ENCODE peak calls at places on chromosome 5, in four cellular contexts. H is IMR-90, O is H9, L is H1. N is an unnamed sample.

GRCh38 chr5:40022057-40022456 is 597.3 kb upstream of the DAB2 start:
- DNase-seq in H (no peak), O (no peak), L (no peak), N (no peak)

GRCh38 chr5:39783756-39784421 is 359.1 kb upstream of the DAB2 start:
- DNase-seq in H (peak; percentile 66), O (no peak), L (no peak), N (no peak)

GRCh38 chr5:149790276-149790675 is 60.2 kb downstream of the PPARGC1B start:
- DNase-seq in H (no peak), O (no peak), L (no peak), N (no peak)

GRCh38 chr5:62214701-62215100 is 91.3 kb upstream of the KIF2A start:
- DNase-seq in H (no peak), O (no peak), L (no peak), N (no peak)

GRCh38 chr5:157747766-157748700 is 4.5 kb downstream of the LSM11 start:
- DNase-seq in H (no peak), O (no peak), L (no peak), N (no peak)

GRCh38 chr5:134508521-134509195 is 16.8 kb upstream of the JADE2 start:
- DNase-seq in H (no peak), O (no peak), L (peak; percentile 48), N (no peak)

GRCh38 chr5:157076558-157076957 is 17.6 kb upstream of the HAVCR1 start:
- DNase-seq in H (peak; percentile 45), O (no peak), L (no peak), N (no peak)

GRCh38 chr5:124923131-124923530 is 176.7 kb upstream of the ZNF608 start:
- DNase-seq in H (peak; percentile 24), O (no peak), L (no peak), N (no peak)

GRCh38 chr5:178191661-178192060 is 4.5 kb upstream of the GMCL2 start:
- DNase-seq in H (no peak), O (no peak), L (no peak), N (no peak)

GRCh38 chr5:121350493-121350892 is 501.2 kb upstream of the FTMT start:
- DNase-seq in H (no peak), O (no peak), L (no peak), N (no peak)

GRCh38 chr5:179536676-179537075 is 13.7 kb upstream of the RUFY1 start:
- DNase-seq in H (no peak), O (no peak), L (no peak), N (no peak)

GRCh38 chr5:24643880-24644279 is 898 bp downstream of the CDH10 start:
- DNase-seq in H (no peak), O (no peak), L (no peak), N (no peak)

GRCh38 chr5:41637869-41638268 is 127.5 kb upstream of the PLCXD3 start:
- DNase-seq in H (no peak), O (no peak), L (no peak), N (peak; percentile 52)

GRCh38 chr5:19859020-19859419 is 129.0 kb downstream of the CDH18 start:
- DNase-seq in H (no peak), O (no peak), L (no peak), N (no peak)

GRCh38 chr5:56676091-56676768 is 139.1 kb upstream of the MAP3K1 start:
- DNase-seq in H (no peak), O (no peak), L (no peak), N (no peak)

GRCh38 chr5:140182803-140183367 is 7.9 kb downstream of the CYSTM1 start:
- DNase-seq in H (peak; percentile 44), O (peak; percentile 39), L (no peak), N (peak; percentile 77)

GRCh38 chr5:25662610-25663009 is 1017.8 kb upstream of the CDH10 start:
- DNase-seq in H (no peak), O (no peak), L (no peak), N (no peak)

GRCh38 chr5:138339086-138339456 is 1.0 kb downstream of the FAM53C start:
- DNase-seq in H (no peak), O (no peak), L (no peak), N (peak; percentile 58)

GRCh38 chr5:88203977-88204735 is 64.5 kb downstream of the TMEM161B start:
- DNase-seq in H (peak; percentile 6), O (no peak), L (no peak), N (peak; percentile 4)

GRCh38 chr5:118793091-118793490 is 195.3 kb downstream of the DTWD2 start:
- DNase-seq in H (no peak), O (no peak), L (no peak), N (no peak)

GRCh38 chr5:74641014-74641777 is 668 bp upstream of the ENC1 start:
- DNase-seq in H (peak; percentile 64), O (peak; percentile 84), L (peak; percentile 77), N (peak; percentile 86)

GRCh38 chr5:108561416-108562204 is 179.7 kb upstream of the FBXL17 start:
- DNase-seq in H (peak; percentile 30), O (peak; percentile 52), L (no peak), N (no peak)

GRCh38 chr5:119328753-119329602 is 26.8 kb upstream of the TNFAIP8 start:
- DNase-seq in H (peak; percentile 87), O (no peak), L (no peak), N (peak; percentile 36)

GRCh38 chr5:31844615-31845345 is 205.8 kb downstream of the PDZD2 start:
- DNase-seq in H (no peak), O (no peak), L (no peak), N (no peak)
- H3K56ac ChIP-seq in H (no peak overlapping the region), O (no peak overlapping the region), L (no peak overlapping the region), N (no peak overlapping the region)

GRCh38 chr5:181219262-181220177 is 3.6 kb upstream of the TRIM41 start:
- DNase-seq in H (no peak), O (peak; percentile 44), L (no peak), N (no peak)
- H2AK5ac ChIP-seq in H (no peak overlapping the region), O (no peak overlapping the region), L (no peak overlapping the region), N (no peak overlapping the region)

GRCh38 chr5:117463836-117464235 is 889.2 kb upstream of the SEMA6A start:
- DNase-seq in H (no peak), O (no peak), L (no peak), N (no peak)
- H3K56ac ChIP-seq in H (no peak overlapping the region), O (no peak overlapping the region), L (no peak overlapping the region), N (no peak overlapping the region)

GRCh38 chr5:132736853-132737833 is at the start of gene KIF3A:
- DNase-seq in H (peak; percentile 91), O (peak; percentile 99), L (peak; percentile 98), N (peak; percentile 98)
- H2AK5ac ChIP-seq in H (no peak within 1 kb of the TSS), O (no peak within 1 kb of the TSS), L (no peak within 1 kb of the TSS), N (no peak within 1 kb of the TSS)

GRCh38 chr5:93246093-93246855 is 334.7 kb downstream of the NR2F1-AS1 start:
- DNase-seq in H (peak; percentile 47), O (no peak), L (no peak), N (peak; percentile 62)
- H3K56ac ChIP-seq in H (no peak overlapping the region), O (no peak overlapping the region), L (no peak overlapping the region), N (no peak overlapping the region)

GRCh38 chr5:16456103-16456832 is 9.3 kb downstream of the ZNF622 start:
- DNase-seq in H (peak; percentile 72), O (no peak), L (no peak), N (peak; percentile 88)
- H2AK5ac ChIP-seq in H (peak overlapping the region; percentile 74), O (no peak overlapping the region), L (no peak overlapping the region), N (no peak overlapping the region)

DNA sequence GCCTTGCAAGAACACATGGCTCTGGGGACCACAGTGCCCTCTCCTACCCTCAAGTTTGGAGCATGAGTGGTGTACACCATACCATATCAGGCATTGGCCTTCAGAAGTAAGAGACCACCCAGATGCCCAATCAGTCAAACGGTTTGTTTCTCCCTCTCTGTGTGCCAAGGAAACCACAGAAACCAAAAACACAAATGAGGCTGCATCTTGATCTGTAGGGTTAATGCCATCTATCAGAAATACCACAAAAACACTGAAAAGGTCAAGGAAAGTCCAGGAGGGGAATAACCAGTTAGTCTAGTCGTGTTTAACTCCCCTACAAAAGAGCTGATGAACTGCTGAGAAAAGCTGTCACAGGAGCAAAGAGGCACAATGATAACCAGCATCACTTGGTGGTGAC is 78.4 kb downstream of the INSYN2B start:
- DNase-seq in H (no peak), O (no peak), L (no peak), N (no peak)
- H3K56ac ChIP-seq in H (no peak overlapping the region), O (no peak overlapping the region), L (no peak overlapping the region), N (no peak overlapping the region)

N was measured in mesendoderm.